ENCODE peak calls at places on chromosomes 13 and 19, in five cellular contexts. L, U, F, W and K are unnamed samples.

GRCh38 chr19:19329199-19329598 is 8.6 kb downstream of the MAU2 start:
- DNase-seq in L (no peak), U (no peak), F (no peak), W (no peak), K (no peak)

GRCh38 chr19:46586294-46586693 is 14.8 kb upstream of the CALM3 start:
- DNase-seq in L (no peak), U (no peak), F (no peak), W (no peak), K (no peak)

GRCh38 chr13:81987159-81987558 is 1646.2 kb upstream of the SPRY2 start:
- DNase-seq in L (no peak), U (no peak), F (no peak), W (no peak), K (no peak)

GRCh38 chr19:46759817-46760333 is 13.6 kb upstream of the STRN4 start:
- DNase-seq in L (no peak), U (no peak), F (peak), W (no peak), K (no peak)

GRCh38 chr13:77184455-77184854 is 142.4 kb downstream of the MYCBP2 start:
- DNase-seq in L (no peak), U (no peak), F (no peak), W (no peak), K (peak)

GRCh38 chr19:49427855-49428546 is 2.8 kb downstream of the GFY start:
- DNase-seq in L (peak), U (peak), F (no peak), W (peak), K (no peak)

GRCh38 chr13:93473441-93474270 is 247.0 kb downstream of the GPC6 start:
- DNase-seq in L (no peak), U (no peak), F (peak), W (no peak), K (no peak)

GRCh38 chr19:15247107-15248014 is 15.1 kb upstream of the EPHX3 start:
- DNase-seq in L (no peak), U (no peak), F (no peak), W (no peak), K (no peak)

GRCh38 chr13:36806102-36806501 is 12.9 kb upstream of the RFXAP start:
- DNase-seq in L (no peak), U (no peak), F (no peak), W (no peak), K (no peak)

GRCh38 chr13:27044837-27045570 is 126.6 kb downstream of the USP12 start:
- DNase-seq in L (no peak), U (no peak), F (no peak), W (no peak), K (peak)

GRCh38 chr19:46546194-46546896 is 50.7 kb upstream of the PNMA8B start:
- DNase-seq in L (peak), U (peak), F (peak), W (peak), K (no peak)

GRCh38 chr19:14400913-14401312 is 18.2 kb downstream of the DDX39A start:
- DNase-seq in L (no peak), U (no peak), F (no peak), W (no peak), K (peak)

GRCh38 chr19:3615524-3616135 is 9.0 kb upstream of the TBXA2R start:
- DNase-seq in L (no peak), U (no peak), F (no peak), W (no peak), K (no peak)

GRCh38 chr19:44718441-44719261 is 19.7 kb downstream of the CEACAM16 start:
- DNase-seq in L (peak), U (no peak), F (peak), W (no peak), K (no peak)

GRCh38 chr19:58440556-58440955 is 603 bp upstream of the ZNF132 start:
- DNase-seq in L (no peak), U (no peak), F (no peak), W (no peak), K (no peak)

GRCh38 chr19:6997679-6998445 is 23.4 kb downstream of the MBD3L2B start:
- DNase-seq in L (no peak), U (no peak), F (no peak), W (no peak), K (no peak)

GRCh38 chr19:55638864-55639359 is 1.9 kb upstream of the ZNF580 start:
- DNase-seq in L (peak), U (peak), F (peak), W (peak), K (no peak)

GRCh38 chr19:11012507-11012906 is 51.7 kb downstream of the SMARCA4 start:
- DNase-seq in L (no peak), U (no peak), F (no peak), W (no peak), K (no peak)

GRCh38 chr19:45591004-45591637 is 6.5 kb upstream of the OPA3 start:
- DNase-seq in L (peak), U (peak), F (peak), W (peak), K (no peak)

GRCh38 chr19:55406869-55407624 is 541 bp downstream of the UBE2S start:
- DNase-seq in L (no peak), U (peak), F (no peak), W (peak), K (no peak)

GRCh38 chr13:24184265-24184841 is 23.8 kb downstream of the SPATA13 start:
- DNase-seq in L (no peak), U (no peak), F (no peak), W (no peak), K (no peak)

GRCh38 chr13:24184855-24185254 is 24.3 kb downstream of the SPATA13 start:
- DNase-seq in L (no peak), U (no peak), F (no peak), W (no peak), K (no peak)

GRCh38 chr13:24183741-24184182 is 23.2 kb downstream of the SPATA13 start:
- DNase-seq in L (no peak), U (no peak), F (no peak), W (no peak), K (no peak)

GRCh38 chr13:24187185-24187584 is 26.7 kb downstream of the SPATA13 start:
- DNase-seq in L (no peak), U (no peak), F (peak), W (no peak), K (no peak)

GRCh38 chr13:24185591-24186232 is 25.2 kb downstream of the SPATA13 start:
- DNase-seq in L (no peak), U (no peak), F (peak), W (no peak), K (no peak)
- TF ChIP-seq RCOR1 in L (no peak), U (no peak), F (no peak), W (no peak), K (no peak)

DNA sequence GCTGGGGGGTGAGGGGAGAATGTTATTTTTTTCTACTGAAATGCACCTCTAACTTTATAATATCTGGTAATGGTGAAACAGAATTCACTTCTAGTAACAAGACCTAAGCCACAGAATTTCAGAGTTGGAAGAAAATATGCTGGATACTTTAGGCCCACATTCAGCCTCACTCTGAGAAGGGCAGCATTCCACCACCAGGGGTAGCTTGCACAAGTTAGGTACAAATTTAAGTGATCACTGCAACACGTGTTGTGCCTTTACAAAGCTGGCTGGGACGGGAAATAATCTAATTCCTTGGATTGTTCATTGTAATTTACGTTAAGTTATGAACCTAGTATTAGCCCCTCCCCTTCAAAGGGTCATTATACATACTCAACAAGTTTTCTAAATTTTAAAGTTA is 192.3 kb downstream of the RGCC start:
- DNase-seq in L (no peak), U (peak), F (peak), W (no peak), K (no peak)
- TF ChIP-seq RCOR1 in L (no peak), U (no peak), F (no peak), W (no peak), K (no peak)

GRCh38 chr13:34410653-34411052 is 531.4 kb upstream of the NBEA start:
- DNase-seq in L (no peak), U (no peak), F (no peak), W (no peak), K (no peak)
- TF ChIP-seq RCOR1 in L (no peak), U (no peak), F (no peak), W (no peak), K (no peak)

DNA sequence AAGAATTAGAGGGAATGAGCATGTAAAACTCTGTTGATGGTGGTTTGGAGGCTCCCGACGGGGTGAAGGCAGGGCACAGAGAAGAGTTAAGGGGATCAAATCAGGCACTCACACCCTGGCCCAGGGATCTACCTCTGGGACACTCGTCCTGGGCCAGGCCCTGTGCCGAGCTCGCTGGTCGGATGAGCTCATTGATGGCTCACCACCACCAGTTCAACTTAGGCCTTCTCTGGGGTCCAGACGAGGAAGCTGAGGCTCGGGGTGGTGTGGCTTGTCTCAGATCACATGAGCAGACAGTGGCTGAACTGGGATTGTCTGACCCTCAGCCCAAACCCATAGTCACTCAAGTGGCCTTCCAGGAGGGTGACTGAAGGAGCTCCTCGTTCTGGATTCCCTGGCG is 1.6 kb downstream of the NACC1 start:
- DNase-seq in L (no peak), U (no peak), F (no peak), W (no peak), K (no peak)
- TF ChIP-seq RCOR1 in L (no peak), U (no peak), F (no peak), W (no peak), K (no peak)

GRCh38 chr13:65677906-65678305 is 1552.2 kb downstream of the PCDH9 start:
- DNase-seq in L (no peak), U (no peak), F (peak), W (no peak), K (no peak)
- TF ChIP-seq RCOR1 in L (no peak), U (no peak), F (no peak), W (no peak), K (no peak)

GRCh38 chr19:2457394-2458037 is 757 bp upstream of the LMNB2 start:
- DNase-seq in L (no peak), U (no peak), F (no peak), W (no peak), K (no peak)

GRCh38 chr19:2456301-2456570 is 523 bp downstream of the LMNB2 start:
- DNase-seq in L (no peak), U (no peak), F (no peak), W (no peak), K (no peak)

GRCh38 chr19:2454199-2454961 is 2.4 kb downstream of the LMNB2 start:
- DNase-seq in L (no peak), U (no peak), F (no peak), W (no peak), K (no peak)

GRCh38 chr19:2454962-2455409 is 1.8 kb downstream of the LMNB2 start:
- DNase-seq in L (no peak), U (no peak), F (no peak), W (no peak), K (no peak)

GRCh38 chr19:2455481-2456300 is 1.1 kb downstream of the LMNB2 start:
- DNase-seq in L (no peak), U (peak), F (no peak), W (peak), K (no peak)
- TF ChIP-seq RCOR1 in L (no peak), U (no peak), F (no peak), W (no peak), K (no peak)

DNA sequence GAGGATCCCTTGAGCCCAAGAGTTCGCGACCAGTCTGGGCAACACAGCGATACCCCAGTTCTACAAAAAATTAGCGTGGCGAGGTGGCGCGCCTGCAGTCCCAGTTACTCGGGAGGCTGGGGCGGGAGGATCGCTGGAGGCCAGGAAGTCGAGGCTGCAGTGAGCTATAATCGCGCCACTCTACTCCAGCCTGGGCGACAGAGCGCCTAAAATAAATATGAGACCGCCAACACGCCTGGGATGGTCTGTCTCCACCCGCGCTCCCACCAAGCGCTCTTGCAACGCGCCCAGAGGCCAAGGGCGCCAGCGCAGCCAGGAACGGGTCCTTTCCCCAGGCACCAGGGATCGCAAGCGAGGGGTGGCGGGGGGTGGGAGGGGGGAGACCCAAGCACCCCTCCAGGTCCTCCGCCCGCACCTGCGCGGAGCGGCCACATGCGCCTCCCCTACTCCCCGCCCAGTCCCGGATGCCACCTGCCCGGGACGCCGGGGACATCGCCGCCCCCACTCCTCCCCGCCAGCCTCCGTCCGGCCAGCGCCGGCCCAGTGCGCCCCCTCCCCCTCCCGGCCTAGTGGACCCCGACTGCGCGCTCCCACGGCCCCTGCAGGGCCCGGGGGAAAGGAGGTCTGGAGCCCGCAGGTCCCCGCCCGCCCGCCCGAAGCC is 441 bp downstream of the RHPN2 start:
- DNase-seq in L (no peak), U (peak), F (no peak), W (peak), K (no peak)
- TF ChIP-seq RCOR1 in L (no peak), U (no peak), F (no peak), W (no peak), K (no peak)

GRCh38 chr13:34943675-34944634 is 1.9 kb downstream of the NBEA start:
- DNase-seq in L (no peak), U (no peak), F (no peak), W (peak), K (no peak)
- TF ChIP-seq RCOR1 in L (no peak), U (no peak), F (no peak), W (no peak), K (no peak)

DNA sequence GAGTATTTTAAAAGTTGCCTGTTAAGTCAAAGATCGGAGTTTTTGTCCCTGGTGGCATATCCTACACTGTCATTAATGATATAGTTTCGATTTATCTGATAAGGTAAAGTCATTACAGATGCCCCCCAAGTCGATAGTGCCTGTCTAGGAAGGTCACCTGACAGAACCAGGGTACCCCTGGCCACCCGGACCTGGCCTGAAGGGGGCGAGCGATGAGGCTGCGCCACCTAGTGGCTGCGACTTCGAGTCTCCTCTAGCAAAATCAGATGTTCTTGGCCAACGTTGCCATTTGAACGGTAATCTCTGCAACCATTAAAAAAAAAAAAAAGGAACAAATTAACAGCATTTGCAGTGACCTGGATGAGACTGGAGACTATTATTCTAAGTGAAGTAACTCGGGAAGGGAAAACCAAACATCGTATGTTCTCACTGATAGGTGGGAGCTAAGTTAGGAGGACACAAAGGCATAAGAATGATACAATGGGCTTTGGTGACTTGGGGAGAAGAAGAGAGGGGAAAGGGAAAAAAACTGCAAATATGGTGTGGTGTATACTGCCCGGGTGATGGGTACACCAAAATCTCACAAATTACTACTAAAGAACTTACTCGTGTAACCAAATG is 565.1 kb downstream of the LIG4 start:
- DNase-seq in L (no peak), U (peak), F (peak), W (peak), K (no peak)
- TF ChIP-seq RCOR1 in L (no peak), U (no peak), F (no peak), W (no peak), K (no peak)